ENCODE peak calls at places on chromosomes 3 and 15, in seven cellular contexts. One of them, this sample, is unnamed.

GRCh38 chr15:97915261-97915660 is 45.2 kb upstream of the ARRDC4 start:
- DNase-seq in central memory CD4-positive, alpha-beta T cell: no peak
- DNase-seq in osteocyte: no peak
- DNase-seq in AG08395: no peak
- DNase-seq in A172: no peak
- DNase-seq in NCI-H524 treated with DMSO at 0.1 percent for 48 hours: no peak
- DNase-seq in stimulated activated naive CD8-positive, alpha-beta T cell treated with anti-CD3 and anti-CD28 coated beads, Interleukin-15, amount 100 ng/mL, for 72 hours: no peak
- DNase-seq in this sample: no peak

GRCh38 chr15:96347181-96348111 is 16.9 kb downstream of the NR2F2 start:
- DNase-seq in A172: no peak
- DNase-seq in stimulated activated naive CD8-positive, alpha-beta T cell treated with anti-CD3 and anti-CD28 coated beads, Interleukin-15, amount 100 ng/mL, for 72 hours: no peak
- DNase-seq in central memory CD4-positive, alpha-beta T cell: no peak
- DNase-seq in osteocyte: no peak
- DNase-seq in AG08395: no peak
- DNase-seq in NCI-H524 treated with DMSO at 0.1 percent for 48 hours: no peak
- DNase-seq in this sample: no peak

GRCh38 chr3:21041621-21042020 is 709.4 kb downstream of the ZNF385D start:
- DNase-seq in stimulated activated naive CD8-positive, alpha-beta T cell treated with anti-CD3 and anti-CD28 coated beads, Interleukin-15, amount 100 ng/mL, for 72 hours: no peak
- DNase-seq in NCI-H524 treated with DMSO at 0.1 percent for 48 hours: no peak
- DNase-seq in central memory CD4-positive, alpha-beta T cell: no peak
- DNase-seq in A172: no peak
- DNase-seq in osteocyte: no peak
- DNase-seq in AG08395: peak
- DNase-seq in this sample: no peak

GRCh38 chr3:141863497-141863896 is 12.9 kb upstream of the ATP1B3 start:
- DNase-seq in NCI-H524 treated with DMSO at 0.1 percent for 48 hours: no peak
- DNase-seq in A172: no peak
- DNase-seq in osteocyte: no peak
- DNase-seq in AG08395: no peak
- DNase-seq in stimulated activated naive CD8-positive, alpha-beta T cell treated with anti-CD3 and anti-CD28 coated beads, Interleukin-15, amount 100 ng/mL, for 72 hours: no peak
- DNase-seq in central memory CD4-positive, alpha-beta T cell: no peak
- DNase-seq in this sample: no peak

GRCh38 chr3:119810018-119810435 is 28.1 kb downstream of the NR1I2 start:
- DNase-seq in osteocyte: no peak
- DNase-seq in central memory CD4-positive, alpha-beta T cell: peak
- DNase-seq in NCI-H524 treated with DMSO at 0.1 percent for 48 hours: no peak
- DNase-seq in A172: no peak
- DNase-seq in AG08395: peak
- DNase-seq in stimulated activated naive CD8-positive, alpha-beta T cell treated with anti-CD3 and anti-CD28 coated beads, Interleukin-15, amount 100 ng/mL, for 72 hours: peak
- DNase-seq in this sample: peak

GRCh38 chr3:23615068-23615467 is 190.7 kb upstream of the UBE2E1 start:
- DNase-seq in stimulated activated naive CD8-positive, alpha-beta T cell treated with anti-CD3 and anti-CD28 coated beads, Interleukin-15, amount 100 ng/mL, for 72 hours: no peak
- DNase-seq in A172: no peak
- DNase-seq in osteocyte: no peak
- DNase-seq in central memory CD4-positive, alpha-beta T cell: no peak
- DNase-seq in AG08395: no peak
- DNase-seq in NCI-H524 treated with DMSO at 0.1 percent for 48 hours: no peak
- DNase-seq in this sample: no peak

GRCh38 chr15:64216722-64217428 is 54.1 kb upstream of the PPIB start:
- DNase-seq in central memory CD4-positive, alpha-beta T cell: no peak
- DNase-seq in A172: no peak
- DNase-seq in stimulated activated naive CD8-positive, alpha-beta T cell treated with anti-CD3 and anti-CD28 coated beads, Interleukin-15, amount 100 ng/mL, for 72 hours: no peak
- DNase-seq in AG08395: peak
- DNase-seq in NCI-H524 treated with DMSO at 0.1 percent for 48 hours: no peak
- DNase-seq in osteocyte: no peak
- DNase-seq in this sample: no peak

GRCh38 chr3:148880681-148881080 is 15.6 kb downstream of the CPA3 start:
- DNase-seq in central memory CD4-positive, alpha-beta T cell: no peak
- DNase-seq in osteocyte: no peak
- DNase-seq in NCI-H524 treated with DMSO at 0.1 percent for 48 hours: no peak
- DNase-seq in AG08395: no peak
- DNase-seq in A172: no peak
- DNase-seq in stimulated activated naive CD8-positive, alpha-beta T cell treated with anti-CD3 and anti-CD28 coated beads, Interleukin-15, amount 100 ng/mL, for 72 hours: no peak
- DNase-seq in this sample: no peak

This sample was measured in naive B cell.